ENCODE peak calls at places on chromosomes 16 and 17, in four cellular contexts. O, T, Y and E are unnamed samples.

GRCh38 chr16:22670551-22670970 is 143.4 kb upstream of the HS3ST2 start:
- DNase-seq in O (no peak), T (no peak), Y (no peak), E (peak)

GRCh38 chr17:362721-363120 is 10.1 kb upstream of the RPH3AL start:
- DNase-seq in O (no peak), T (no peak), Y (no peak), E (no peak)

GRCh38 chr17:4968916-4969550 is 1.4 kb upstream of the SPAG7 start:
- DNase-seq in O (no peak), T (peak), Y (peak), E (no peak)

GRCh38 chr16:67884684-67885083 is at the start of gene NRN1L:
- DNase-seq in O (no peak), T (peak), Y (no peak), E (no peak)

GRCh38 chr17:19713901-19714361 is 2.5 kb downstream of the SLC47A2 start:
- DNase-seq in O (no peak), T (no peak), Y (no peak), E (no peak)

GRCh38 chr16:89721644-89722391 is 481 bp downstream of the ZNF276 start:
- DNase-seq in O (peak), T (peak), Y (peak), E (peak)

GRCh38 chr16:23969468-23970297 is 133.9 kb downstream of the PRKCB start:
- DNase-seq in O (no peak), T (no peak), Y (no peak), E (no peak)

GRCh38 chr16:27232061-27232841 is 28.9 kb downstream of the KDM8 start:
- DNase-seq in O (no peak), T (no peak), Y (no peak), E (peak)

GRCh38 chr16:21702259-21702658 is 38.5 kb downstream of the OTOA start:
- DNase-seq in O (no peak), T (no peak), Y (no peak), E (no peak)

GRCh38 chr17:78416791-78417530 is 38.5 kb downstream of the PGS1 start:
- DNase-seq in O (no peak), T (no peak), Y (peak), E (no peak)

GRCh38 chr17:6688944-6689343 is 24.2 kb downstream of the SLC13A5 start:
- DNase-seq in O (no peak), T (no peak), Y (no peak), E (no peak)

GRCh38 chr17:70995997-70996396 is 826.7 kb downstream of the KCNJ2 start:
- DNase-seq in O (no peak), T (no peak), Y (no peak), E (no peak)

GRCh38 chr17:1095853-1096675 is 83.7 kb downstream of the ABR start:
- DNase-seq in O (no peak), T (no peak), Y (no peak), E (no peak)

GRCh38 chr16:76970745-76971099 is 220.3 kb upstream of the MON1B start:
- DNase-seq in O (no peak), T (no peak), Y (no peak), E (no peak)

GRCh38 chr17:18356624-18357023 is 6.7 kb downstream of the SHMT1 start:
- DNase-seq in O (no peak), T (peak), Y (no peak), E (no peak)

GRCh38 chr17:64964796-64965195 is 45.5 kb upstream of the LRRC37A3 start:
- DNase-seq in O (no peak), T (no peak), Y (no peak), E (no peak)

GRCh38 chr17:48153711-48154642 is 46.4 kb downstream of the SNX11 start:
- DNase-seq in O (no peak), T (peak), Y (peak), E (no peak)
- TF ChIP-seq CTCF in O (no peak), T (peak), Y (peak), E (no peak)

GRCh38 chr16:73277066-73277465 is 229.1 kb upstream of the ZFHX3 start:
- DNase-seq in O (no peak), T (no peak), Y (no peak), E (no peak)
- TF ChIP-seq CTCF in O (no peak), T (no peak), Y (no peak), E (no peak)

GRCh38 chr16:82016268-82016667 is 5.0 kb upstream of the SDR42E1 start:
- DNase-seq in O (no peak), T (peak), Y (peak), E (no peak)
- TF ChIP-seq CTCF in O (no peak), T (peak), Y (peak), E (no peak)

DNA sequence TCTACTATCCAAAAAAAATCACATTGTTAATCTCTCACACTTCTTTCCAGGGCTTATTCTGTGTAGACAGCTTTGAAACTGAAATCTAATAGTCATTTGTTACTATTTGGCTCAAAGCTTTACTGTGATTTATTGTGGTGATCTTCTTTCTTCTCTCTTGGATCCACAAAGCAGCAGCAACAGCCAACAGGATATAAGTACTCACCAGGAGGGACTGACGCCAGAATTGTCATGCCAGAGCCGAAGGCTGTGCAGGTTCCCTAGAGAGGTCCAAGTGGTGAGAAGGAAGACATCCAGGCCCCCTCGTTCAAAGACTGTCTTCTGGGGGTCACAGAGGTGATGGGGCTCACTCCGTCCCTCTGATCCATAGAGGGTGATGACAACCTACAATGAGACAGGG is 33.3 kb downstream of the PKD1L3 start:
- DNase-seq in O (no peak), T (no peak), Y (no peak), E (no peak)
- TF ChIP-seq CTCF in O (no peak), T (no peak), Y (no peak), E (no peak)

GRCh38 chr17:67246648-67247415 is 1.8 kb upstream of the HELZ start:
- DNase-seq in O (peak), T (peak), Y (peak), E (no peak)
- TF ChIP-seq CTCF in O (no peak), T (no peak), Y (no peak), E (no peak)

GRCh38 chr17:48502901-48503300 is 27.9 kb downstream of the HOXB1 start:
- DNase-seq in O (no peak), T (no peak), Y (no peak), E (no peak)

GRCh38 chr17:48505788-48506187 is 25.0 kb downstream of the HOXB1 start:
- DNase-seq in O (peak), T (peak), Y (peak), E (no peak)

GRCh38 chr17:48503747-48504146 is 27.1 kb downstream of the HOXB1 start:
- DNase-seq in O (no peak), T (peak), Y (no peak), E (no peak)

GRCh38 chr17:48504953-48505352 is 25.9 kb downstream of the HOXB1 start:
- DNase-seq in O (no peak), T (no peak), Y (no peak), E (no peak)

GRCh38 chr17:48506246-48506645 is 24.6 kb downstream of the HOXB1 start:
- DNase-seq in O (no peak), T (no peak), Y (no peak), E (no peak)
- TF ChIP-seq CTCF in O (no peak), T (no peak), Y (no peak), E (no peak)

DNA sequence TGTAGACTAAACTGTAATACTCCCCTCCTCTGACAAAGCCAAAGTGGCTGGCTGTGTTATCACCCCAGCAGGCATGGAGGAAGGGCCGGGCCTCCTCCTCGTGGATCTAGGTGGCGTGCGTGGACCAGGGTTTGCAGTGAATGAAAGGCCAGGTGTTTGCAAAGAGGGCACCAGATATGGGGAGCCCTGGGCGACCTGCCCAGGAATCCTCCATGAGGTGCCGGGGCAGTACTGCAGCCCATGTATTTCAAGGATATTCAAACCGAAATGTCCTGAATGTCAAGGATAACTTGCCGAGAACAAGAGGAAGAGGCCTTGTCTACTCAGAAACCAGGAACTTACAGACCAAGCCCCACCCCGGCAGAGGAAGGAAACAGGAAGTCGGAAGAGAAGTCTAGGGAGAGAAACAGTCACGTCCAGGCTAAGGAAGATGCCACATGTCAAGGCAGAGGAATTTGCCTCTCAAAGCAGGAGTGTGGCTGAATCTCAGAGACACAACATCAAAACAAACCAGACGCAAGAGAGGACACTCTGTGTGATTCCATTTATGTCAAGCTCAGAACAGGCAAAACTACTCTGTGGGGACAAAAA is 13.7 kb upstream of the OSGIN1 start:
- DNase-seq in O (no peak), T (no peak), Y (no peak), E (no peak)
- TF ChIP-seq CTCF in O (no peak), T (no peak), Y (no peak), E (no peak)

DNA sequence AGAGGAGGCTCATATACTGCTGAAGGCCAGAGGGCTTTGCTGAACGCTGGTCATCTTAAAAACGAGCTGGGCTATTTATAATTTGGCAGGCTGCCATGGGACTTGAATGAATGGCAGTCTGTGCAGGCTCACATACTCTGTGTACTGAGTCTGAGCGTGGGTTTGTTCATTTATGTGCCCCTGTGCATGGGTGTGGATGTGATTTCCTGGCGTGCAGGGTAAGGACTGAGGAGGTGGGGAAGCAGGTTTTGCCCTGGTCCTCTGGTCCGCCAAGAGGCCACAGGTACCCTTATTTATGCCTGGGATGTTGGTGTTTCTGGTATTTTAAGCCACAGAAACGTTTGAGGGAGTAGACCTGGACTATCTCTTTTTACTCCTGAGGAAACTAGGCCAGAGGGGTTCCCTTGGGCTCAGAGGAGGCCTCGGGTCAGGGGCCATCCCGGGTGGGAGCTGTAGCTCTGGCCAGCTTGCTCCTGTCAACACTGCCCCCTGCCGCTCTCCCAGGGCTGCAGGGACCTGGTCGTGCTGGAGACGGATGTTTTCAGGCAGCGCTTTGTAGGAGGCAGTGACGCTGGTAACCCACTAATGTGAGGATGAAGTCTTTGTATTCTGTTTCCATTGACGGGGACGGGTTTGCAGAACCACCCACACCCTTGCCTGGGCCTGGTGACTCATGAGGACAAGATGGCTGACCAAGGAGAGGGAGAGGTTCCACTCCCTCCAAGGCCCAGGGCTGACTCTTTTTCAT is 184.4 kb downstream of the MSI2 start:
- DNase-seq in O (peak), T (peak), Y (peak), E (no peak)
- TF ChIP-seq CTCF in O (no peak), T (peak), Y (peak), E (no peak)

DNA sequence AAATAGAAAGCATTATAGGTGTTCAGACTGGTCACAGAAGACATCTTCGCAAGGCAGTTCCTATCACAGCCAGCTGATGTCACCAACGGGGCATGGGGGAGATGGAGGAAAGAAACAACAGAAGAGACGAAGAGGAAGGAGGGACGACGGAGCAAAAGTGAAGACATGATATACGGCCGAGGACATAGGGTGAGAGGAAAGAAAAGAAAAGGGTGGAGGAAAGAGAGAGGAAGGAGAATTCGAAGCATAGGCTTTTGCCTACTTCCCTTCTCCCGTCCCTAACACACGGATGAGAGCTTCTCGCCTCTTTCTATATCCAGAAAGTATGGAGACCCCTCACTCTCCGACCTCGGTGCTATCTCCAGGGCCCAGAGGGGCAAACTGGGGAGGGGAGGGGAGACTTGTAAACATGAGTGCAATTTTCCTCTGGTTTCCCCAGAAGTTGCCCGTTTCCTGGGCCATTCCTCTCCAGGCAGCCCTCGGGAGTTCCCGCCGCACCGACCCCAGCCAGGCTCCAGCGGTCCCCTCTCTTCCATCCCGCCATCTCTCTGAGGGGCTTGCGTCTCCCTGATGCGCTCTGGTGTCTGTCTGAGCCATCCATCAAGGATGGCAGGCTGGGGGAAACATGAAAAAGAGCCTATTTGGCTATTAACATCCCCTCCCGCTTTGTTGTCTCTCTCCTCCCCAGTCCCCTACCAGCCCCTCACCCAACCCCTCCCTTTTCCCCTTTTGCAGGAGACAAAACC is 26.0 kb downstream of the COPZ2 start:
- DNase-seq in O (no peak), T (peak), Y (peak), E (no peak)
- TF ChIP-seq CTCF in O (no peak), T (peak), Y (peak), E (no peak)